ENCODE peak calls at places on chromosomes 7 and 10, in four cellular contexts. W is epithelial cell of esophagus, L is BJ, I is AG04449. R is an unnamed sample.

GRCh38 chr7:50782376-50783208 is at the start of gene GRB10:
- DNase-seq in W (no peak), L (no peak), I (no peak), R (no peak)

GRCh38 chr10:117169480-117169879 is 27.8 kb upstream of the KCNK18 start:
- DNase-seq in W (no peak), L (no peak), I (no peak), R (no peak)

GRCh38 chr10:100740476-100741341 is 4.7 kb upstream of the PAX2 start:
- DNase-seq in W (no peak), L (no peak), I (no peak), R (no peak)

GRCh38 chr10:29524720-29525119 is 110.1 kb downstream of the SVIL start:
- DNase-seq in W (no peak), L (no peak), I (no peak), R (no peak)

GRCh38 chr10:2900530-2900929 is 166.8 kb upstream of the PFKP start:
- DNase-seq in W (no peak), L (no peak), I (no peak), R (no peak)

GRCh38 chr7:33554576-33554975 is 350.8 kb upstream of the BMPER start:
- DNase-seq in W (no peak), L (no peak), I (no peak), R (no peak)

GRCh38 chr10:23157691-23158369 is 34.3 kb upstream of the PTF1A start:
- DNase-seq in W (peak; percentile 56), L (no peak), I (no peak), R (peak; percentile 25)

GRCh38 chr10:24463683-24464426 is 254.9 kb downstream of the KIAA1217 start:
- DNase-seq in W (peak; percentile 99), L (no peak), I (no peak), R (peak; percentile 94)

GRCh38 chr10:48608279-48608681 is 3.4 kb upstream of the ARHGAP22 start:
- DNase-seq in W (peak; percentile 68), L (no peak), I (no peak), R (no peak)

GRCh38 chr7:117829450-117829849 is 43.8 kb downstream of the CTTNBP2 start:
- DNase-seq in W (no peak), L (no peak), I (no peak), R (no peak)

GRCh38 chr7:51344406-51344805 is 27.8 kb upstream of the COBL start:
- DNase-seq in W (peak; percentile 72), L (no peak), I (no peak), R (no peak)

GRCh38 chr10:110919349-110919931 is at the start of gene SHOC2:
- DNase-seq in W (peak; percentile 81), L (no peak), I (no peak), R (no peak)

GRCh38 chr10:88390041-88390440 is 193.1 kb downstream of the RNLS start:
- DNase-seq in W (no peak), L (no peak), I (no peak), R (no peak)

GRCh38 chr10:123891147-123892011 is at the start of gene CPXM2:
- DNase-seq in W (no peak), L (no peak), I (no peak), R (no peak)

GRCh38 chr7:38107486-38107893 is 70.6 kb upstream of the STARD3NL start:
- DNase-seq in W (peak; percentile 69), L (no peak), I (no peak), R (peak; percentile 25)

GRCh38 chr10:68925489-68925888 is 24.4 kb downstream of the DDX50 start:
- DNase-seq in W (no peak), L (no peak), I (no peak), R (no peak)

GRCh38 chr10:118931436-118931835 is 98.1 kb upstream of the NANOS1 start:
- DNase-seq in W (no peak), L (no peak), I (no peak), R (no peak)

GRCh38 chr7:79555571-79555970 is 102.1 kb upstream of the MAGI2 start:
- DNase-seq in W (no peak), L (no peak), I (no peak), R (no peak)

GRCh38 chr10:88800152-88801125 is 2.1 kb upstream of the LIPM start:
- DNase-seq in W (peak; percentile 84), L (peak; percentile 25), I (peak; percentile 49), R (no peak)

GRCh38 chr7:29987821-29988317 is 1.7 kb downstream of the SCRN1 start:
- DNase-seq in W (peak; percentile 79), L (peak; percentile 69), I (peak; percentile 28), R (peak; percentile 79)

GRCh38 chr7:72924748-72925545 is at the start of gene POM121:
- DNase-seq in W (peak; percentile 89), L (peak; percentile 25), I (peak; percentile 29), R (no peak)

GRCh38 chr7:158814637-158815036 is 14.7 kb downstream of the ESYT2 start:
- DNase-seq in W (no peak), L (no peak), I (no peak), R (no peak)

GRCh38 chr10:120462018-120462682 is 5.1 kb downstream of the PLPP4 start:
- DNase-seq in W (no peak), L (no peak), I (no peak), R (no peak)

GRCh38 chr7:3201937-3202715 is 98.9 kb upstream of the SDK1 start:
- DNase-seq in W (no peak), L (no peak), I (no peak), R (no peak)

GRCh38 chr7:98984126-98984525 is 105.8 kb downstream of the TRRAP start:
- DNase-seq in W (no peak), L (no peak), I (no peak), R (no peak)
- H3K4me3 ChIP-seq in W (no peak overlapping the region), L (no peak overlapping the region), I (no peak overlapping the region), R (no peak overlapping the region)

DNA sequence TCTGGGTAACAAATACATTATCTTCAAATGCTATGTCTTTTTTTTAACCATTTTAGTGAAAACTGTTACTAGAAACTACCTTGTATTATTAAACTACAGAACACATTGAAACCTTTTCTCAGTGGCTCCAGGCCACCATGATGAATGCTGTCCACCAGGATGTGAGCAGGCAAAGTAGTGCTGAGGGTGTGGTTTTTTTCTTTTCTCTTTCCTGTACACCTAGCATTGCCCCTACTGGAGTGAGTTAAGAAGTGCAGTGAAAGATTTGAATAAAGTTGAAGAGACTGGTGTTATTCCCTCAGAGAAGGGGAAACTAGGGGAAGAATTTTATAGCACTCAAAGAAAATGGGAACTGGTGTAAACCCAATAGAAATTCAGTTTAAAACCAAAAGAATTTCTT is 120.0 kb upstream of the SAMD8 start:
- DNase-seq in W (peak; percentile 57), L (no peak), I (no peak), R (no peak)
- TF ChIP-seq CTCF in W (peak; percentile 63), L (peak; percentile 32), I (no peak), R (peak; percentile 6)

DNA sequence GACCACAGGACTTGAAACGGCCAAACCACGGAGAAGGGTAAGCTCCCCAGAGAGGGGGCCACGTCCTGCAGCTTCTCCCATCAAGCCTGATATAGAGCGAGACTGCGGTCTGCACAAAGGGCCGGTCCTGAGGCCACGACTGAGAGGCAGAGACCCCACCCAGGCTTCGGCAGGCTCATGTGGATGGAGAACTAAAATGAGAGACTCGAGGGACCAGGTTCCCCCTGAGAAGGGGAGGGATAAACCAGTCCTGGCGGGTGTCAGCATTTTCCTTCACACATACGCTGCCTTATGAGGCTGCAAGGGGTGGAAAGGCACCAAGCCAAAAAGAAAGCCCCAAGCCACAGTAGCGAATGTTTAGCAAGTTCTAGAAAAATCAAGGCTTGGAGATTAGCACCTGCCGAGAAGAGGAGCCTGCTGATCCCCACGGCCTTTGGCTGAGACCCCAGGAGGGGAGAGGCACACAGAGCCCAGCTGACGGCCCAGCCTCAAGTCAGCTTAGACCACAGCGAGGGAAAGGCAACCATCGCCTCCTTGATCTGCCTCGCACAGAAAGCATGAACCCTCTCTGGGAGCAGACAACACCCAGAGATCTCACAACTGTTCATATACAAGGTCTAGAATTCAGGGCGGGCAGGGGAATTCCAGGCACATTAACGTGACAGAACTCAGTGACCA is 92.6 kb upstream of the RNF32 start:
- DNase-seq in W (no peak), L (no peak), I (no peak), R (no peak)
- H3K4me3 ChIP-seq in W (no peak overlapping the region), L (no peak overlapping the region), I (no peak overlapping the region), R (no peak overlapping the region)

GRCh38 chr7:122886357-122887081 is at the start of gene CADPS2:
- DNase-seq in W (peak; percentile 63), L (no peak), I (no peak), R (peak; percentile 42)
- TF ChIP-seq CTCF in W (peak; percentile 16), L (peak; percentile 28), I (peak; percentile 22), R (no peak)

DNA sequence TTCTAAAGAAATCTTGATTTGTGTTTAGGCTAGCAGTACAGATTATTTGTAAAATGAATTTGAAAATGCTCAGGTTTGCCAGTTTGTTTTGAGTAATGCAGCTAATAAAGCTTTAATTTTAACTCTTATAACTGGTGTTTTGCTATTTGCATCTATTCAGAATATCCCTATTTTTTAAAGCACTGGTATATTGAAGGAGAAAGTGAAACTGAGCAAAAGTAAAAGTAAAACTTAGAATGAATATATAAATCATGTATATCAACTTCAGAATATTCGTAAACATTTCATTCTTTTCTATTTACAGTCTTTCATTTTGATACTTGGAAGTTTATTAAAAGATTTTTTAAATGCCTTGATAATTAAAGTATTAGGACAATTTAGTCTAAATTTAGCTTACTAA is 26.2 kb downstream of the TASOR2 start:
- DNase-seq in W (no peak), L (no peak), I (no peak), R (no peak)
- H3K4me3 ChIP-seq in W (no peak overlapping the region), L (no peak overlapping the region), I (no peak overlapping the region), R (no peak overlapping the region)

GRCh38 chr7:5653661-5654060 is 127.8 kb downstream of the RNF216 start:
- DNase-seq in W (peak; percentile 37), L (no peak), I (no peak), R (no peak)
- TF ChIP-seq CTCF in W (no peak), L (no peak), I (no peak), R (no peak)

DNA sequence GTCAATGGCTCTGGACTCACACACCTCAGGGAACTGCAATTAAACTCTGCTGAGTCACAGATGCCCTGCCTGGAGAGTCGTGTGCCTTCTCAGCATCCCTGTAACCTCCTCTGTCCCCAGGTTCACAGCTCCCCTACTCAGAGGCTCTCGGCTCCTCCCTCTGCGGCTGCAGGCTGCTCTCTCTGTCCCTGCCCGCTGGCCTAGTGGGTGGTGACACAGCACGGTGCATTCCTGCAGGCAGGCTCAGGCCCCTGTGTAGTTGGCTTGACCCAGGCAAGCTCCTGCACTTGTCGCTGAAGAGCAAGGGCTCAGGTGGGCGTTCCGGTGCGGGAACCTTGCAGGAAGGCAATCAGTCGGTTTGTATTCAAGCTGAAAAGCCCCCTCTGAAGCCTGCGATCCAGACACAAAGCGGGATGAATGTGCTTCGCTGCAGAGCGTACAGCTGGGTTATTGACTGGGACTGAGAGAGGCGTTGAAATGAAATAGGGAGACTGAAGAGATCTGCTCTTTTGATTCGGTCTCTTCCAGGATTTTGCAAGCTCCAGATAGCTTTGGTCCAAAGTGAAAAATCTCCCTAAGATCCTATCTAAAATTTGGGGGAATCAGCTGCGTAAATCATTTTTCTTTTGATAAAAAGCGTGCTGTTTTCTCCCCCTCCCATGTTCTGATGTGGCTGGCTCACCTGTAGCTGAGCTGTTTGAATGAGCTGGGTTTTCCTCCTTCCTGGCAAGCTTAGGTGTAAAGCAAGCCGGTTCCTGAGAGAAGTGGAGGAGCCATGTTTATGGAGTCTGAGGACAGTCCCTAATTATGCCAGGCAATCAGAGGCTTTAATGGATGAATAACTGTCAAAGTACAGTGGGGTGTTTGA is 208.7 kb upstream of the PHYHIPL start:
- DNase-seq in W (peak; percentile 43), L (no peak), I (no peak), R (no peak)
- H3K4me3 ChIP-seq in W (no peak overlapping the region), L (no peak overlapping the region), I (no peak overlapping the region), R (no peak overlapping the region)